ENCODE peak calls at places on chromosomes 12 and 14, in ten cellular contexts. H, N, A, W, E, J, K, U, S and I are unnamed samples.

GRCh38 chr12:39574378-39574777 is 45.2 kb downstream of the ABCD2 start:
- DNase-seq in E (no peak), W (no peak), N (no peak), H (no peak), U (no peak), K (peak), S (no peak), A (no peak), J (no peak), I (no peak)

GRCh38 chr14:21070610-21071224 is 613 bp downstream of the ARHGEF40 start:
- DNase-seq in U (no peak), K (peak), N (peak), H (peak), W (no peak), S (no peak), E (peak), J (no peak), A (peak), I (no peak)

GRCh38 chr14:24238123-24238522 is 4.3 kb downstream of the TINF2 start:
- DNase-seq in W (no peak), U (no peak), S (no peak), J (no peak), A (no peak), E (peak), N (no peak), K (no peak), H (no peak), I (no peak)

GRCh38 chr12:12870454-12870853 is 20.9 kb upstream of the GPRC5A start:
- DNase-seq in S (no peak), U (no peak), J (no peak), A (no peak), K (no peak), E (no peak), W (no peak), H (no peak), N (no peak), I (no peak)

GRCh38 chr14:25350071-25350470 is 300.1 kb upstream of the STXBP6 start:
- DNase-seq in H (no peak), U (no peak), W (no peak), J (no peak), K (no peak), A (no peak), E (no peak), N (no peak), S (no peak), I (no peak)

GRCh38 chr12:95545731-95546490 is 5.4 kb downstream of the USP44 start:
- DNase-seq in K (peak), A (no peak), H (no peak), U (no peak), N (no peak), S (no peak), E (no peak), W (no peak), J (no peak), I (no peak)

GRCh38 chr14:67987596-67987995 is 168.0 kb downstream of the RAD51B start:
- DNase-seq in A (no peak), J (no peak), U (no peak), W (no peak), E (no peak), K (no peak), H (no peak), N (no peak), S (no peak), I (no peak)

GRCh38 chr12:9064201-9064814 is 51.4 kb downstream of the A2M start:
- DNase-seq in E (peak), W (peak), H (no peak), J (peak), U (peak), S (peak), A (peak), N (no peak), K (peak), I (no peak)

GRCh38 chr12:52542785-52543318 is 10.1 kb downstream of the KRT71 start:
- DNase-seq in H (no peak), K (no peak), N (no peak), U (no peak), A (no peak), E (peak), J (no peak), S (no peak), W (no peak), I (no peak)

GRCh38 chr14:100825691-100826331 is at the start of gene MEG3:
- DNase-seq in N (no peak), K (no peak), U (no peak), A (no peak), E (peak), W (no peak), H (no peak), S (peak), J (no peak), I (no peak)

GRCh38 chr14:67555518-67556090 is 22.5 kb downstream of the PLEKHH1 start:
- DNase-seq in J (no peak), H (no peak), W (no peak), S (no peak), E (no peak), A (no peak), U (no peak), N (no peak), K (no peak), I (no peak)

GRCh38 chr14:65449647-65450046 is 37.1 kb downstream of the FUT8 start:
- DNase-seq in J (no peak), A (no peak), N (no peak), K (no peak), S (no peak), U (no peak), W (no peak), E (no peak), H (no peak), I (no peak)

GRCh38 chr14:99682809-99683618 is 1.1 kb upstream of the CYP46A1 start:
- DNase-seq in K (peak), E (peak), A (peak), J (peak), U (peak), W (peak), H (peak), N (peak), S (peak), I (no peak)
- TF ChIP-seq POLR2AphosphoS5 in K (peak), E (peak), A (no peak), J (no peak), U (no peak), W (no peak), H (no peak), N (no peak), S (peak), I (no peak)

DNA sequence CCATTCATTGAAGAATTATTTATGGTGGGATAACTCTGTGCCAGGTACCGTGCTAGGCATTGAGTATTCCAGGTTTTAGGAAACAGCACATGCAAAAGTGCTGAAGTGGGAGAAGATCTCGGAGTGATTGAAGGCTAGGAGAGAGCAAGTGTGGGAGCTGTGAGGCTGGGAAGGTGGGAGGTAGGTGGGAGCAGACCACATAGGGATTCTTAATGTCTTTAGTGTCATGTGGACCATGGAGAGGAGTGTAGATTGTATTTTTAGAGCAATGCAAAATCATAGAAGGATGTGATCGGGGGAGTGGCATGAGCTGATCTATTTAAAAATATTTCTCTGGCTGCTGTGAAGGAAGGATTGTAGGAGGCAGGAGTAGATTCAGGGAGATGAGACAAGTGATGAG is 5.4 kb downstream of the PTPN11 start:
- DNase-seq in K (no peak), W (no peak), J (no peak), H (no peak), N (no peak), U (no peak), A (no peak), E (no peak), S (no peak), I (no peak)
- TF ChIP-seq POLR2AphosphoS5 in K (no peak), W (no peak), J (no peak), H (no peak), N (no peak), U (no peak), A (no peak), E (no peak), S (no peak), I (no peak)

GRCh38 chr14:51356381-51356780 is 116.3 kb downstream of the TMX1 start:
- DNase-seq in E (no peak), A (no peak), W (no peak), S (no peak), U (no peak), J (no peak), N (no peak), H (no peak), K (no peak), I (no peak)
- TF ChIP-seq POLR2AphosphoS5 in E (no peak), A (no peak), W (no peak), S (no peak), U (no peak), J (no peak), N (no peak), H (no peak), K (no peak), I (no peak)

GRCh38 chr12:70853326-70853725 is 67.2 kb downstream of the PTPRR start:
- DNase-seq in W (no peak), E (no peak), H (no peak), K (no peak), A (no peak), N (no peak), S (no peak), J (no peak), U (no peak), I (no peak)
- TF ChIP-seq POLR2AphosphoS5 in W (no peak), E (no peak), H (no peak), K (no peak), A (no peak), N (no peak), S (no peak), J (no peak), U (no peak), I (no peak)

DNA sequence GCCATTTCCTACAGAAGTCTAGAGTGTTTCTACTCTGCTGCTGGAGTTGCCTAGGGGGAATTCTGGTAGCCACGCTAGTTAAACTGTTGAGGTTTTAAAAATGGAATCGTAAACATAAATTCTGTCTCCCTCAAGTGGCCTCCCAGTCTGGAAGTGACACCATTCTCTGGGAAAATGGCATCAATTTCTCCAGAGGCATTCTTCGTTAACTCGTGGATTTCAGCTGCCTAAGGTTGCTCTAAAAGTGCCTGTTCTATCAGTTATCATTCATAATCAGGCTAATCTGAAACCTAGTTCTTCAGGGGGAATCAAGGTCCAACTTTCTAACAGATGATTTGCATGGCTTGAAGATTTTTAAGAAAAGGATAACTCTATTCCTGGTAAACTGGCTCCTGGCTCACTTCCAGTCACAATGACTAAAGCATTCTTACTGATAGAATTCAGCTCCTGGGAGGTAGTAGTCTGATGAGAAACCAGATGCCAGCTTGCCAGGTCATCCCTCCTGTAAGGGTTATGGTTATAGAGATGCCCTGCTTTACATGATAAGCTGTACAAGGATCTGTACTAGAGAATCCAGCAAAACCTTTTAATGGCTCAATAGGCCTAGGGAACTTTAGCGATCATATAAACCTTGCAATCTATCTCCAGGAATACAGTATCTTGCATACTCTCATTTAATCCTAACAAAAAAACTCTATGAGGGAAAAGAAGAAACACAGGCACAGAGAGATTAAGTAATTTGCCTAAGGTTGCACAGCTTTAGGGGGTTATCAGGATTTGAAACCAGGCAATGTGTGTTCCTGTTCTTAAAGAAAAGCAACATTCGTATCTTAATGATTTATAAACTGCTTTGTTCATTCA is 1.5 kb downstream of the L3HYPDH start:
- DNase-seq in J (no peak), S (peak), W (no peak), N (no peak), E (no peak), A (no peak), H (peak), U (no peak), K (no peak), I (peak)
- TF ChIP-seq POLR2AphosphoS5 in J (no peak), S (no peak), W (no peak), N (no peak), E (no peak), A (no peak), H (peak), U (no peak), K (no peak), I (no peak)

GRCh38 chr14:76541594-76542219 is 165.8 kb downstream of the ESRRB start:
- DNase-seq in E (no peak), S (no peak), W (no peak), H (no peak), U (no peak), N (no peak), A (no peak), K (no peak), J (no peak), I (no peak)

GRCh38 chr14:76539130-76539529 is 163.2 kb downstream of the ESRRB start:
- DNase-seq in S (no peak), U (no peak), N (no peak), W (no peak), A (no peak), E (no peak), H (no peak), J (no peak), K (no peak), I (no peak)

GRCh38 chr14:76538648-76539008 is 162.7 kb downstream of the ESRRB start:
- DNase-seq in A (no peak), H (no peak), N (no peak), S (no peak), E (no peak), U (no peak), W (no peak), J (no peak), K (no peak), I (no peak)

GRCh38 chr14:76537912-76538647 is 162.1 kb downstream of the ESRRB start:
- DNase-seq in N (no peak), U (no peak), J (no peak), W (no peak), K (no peak), E (no peak), A (no peak), S (no peak), H (no peak), I (no peak)
- TF ChIP-seq POLR2AphosphoS5 in N (no peak), U (no peak), J (no peak), W (no peak), K (no peak), E (no peak), A (no peak), S (no peak), H (no peak), I (no peak)

GRCh38 chr12:76183459-76184186 is 99.1 kb upstream of the NAP1L1 start:
- DNase-seq in A (peak), U (peak), K (no peak), J (no peak), N (no peak), W (no peak), H (peak), S (no peak), E (no peak), I (peak)
- TF ChIP-seq POLR2AphosphoS5 in A (no peak), U (no peak), K (no peak), J (no peak), N (no peak), W (no peak), H (no peak), S (no peak), E (no peak), I (no peak)